ENCODE peak calls at places on chromosomes 5 and 9, in six cellular contexts. One of them, this sample, is unnamed.

GRCh38 chr5:125668904-125669303 is 754.3 kb upstream of the GRAMD2B start:
- DNase-seq in PC-3: peak; percentile 39
- DNase-seq in heart left ventricle: no peak
- DNase-seq in thoracic aorta: no peak
- DNase-seq in A549: no peak
- DNase-seq in tibial nerve: no peak
- DNase-seq in this sample: peak; percentile 92

GRCh38 chr5:148966348-148966747 is 96.5 kb downstream of the SH3TC2 start:
- DNase-seq in PC-3: no peak
- DNase-seq in thoracic aorta: no peak
- DNase-seq in tibial nerve: no peak
- DNase-seq in A549: no peak
- DNase-seq in heart left ventricle: no peak
- DNase-seq in this sample: no peak

GRCh38 chr5:72140711-72141110 is 33.4 kb downstream of the MAP1B start:
- DNase-seq in thoracic aorta: no peak
- DNase-seq in tibial nerve: no peak
- DNase-seq in PC-3: peak; percentile 25
- DNase-seq in heart left ventricle: no peak
- DNase-seq in A549: no peak
- DNase-seq in this sample: no peak

GRCh38 chr9:76817489-76817888 is 53.3 kb downstream of the PCA3 start:
- DNase-seq in tibial nerve: no peak
- DNase-seq in PC-3: peak; percentile 75
- DNase-seq in A549: peak; percentile 73
- DNase-seq in thoracic aorta: no peak
- DNase-seq in heart left ventricle: no peak
- DNase-seq in this sample: peak; percentile 69

GRCh38 chr5:177366528-177367322 is 9.0 kb downstream of the RGS14 start:
- DNase-seq in heart left ventricle: peak; percentile 91
- DNase-seq in thoracic aorta: peak; percentile 62
- DNase-seq in PC-3: no peak
- DNase-seq in A549: no peak
- DNase-seq in tibial nerve: peak; percentile 70
- DNase-seq in this sample: peak; percentile 62

GRCh38 chr5:107523019-107523680 is 147.6 kb downstream of the EFNA5 start:
- DNase-seq in PC-3: peak; percentile 85
- DNase-seq in thoracic aorta: no peak
- DNase-seq in heart left ventricle: no peak
- DNase-seq in tibial nerve: no peak
- DNase-seq in A549: peak; percentile 63
- DNase-seq in this sample: no peak

GRCh38 chr5:149546974-149547373 is 4.3 kb downstream of the CSNK1A1 start:
- DNase-seq in A549: no peak
- DNase-seq in tibial nerve: no peak
- DNase-seq in thoracic aorta: no peak
- DNase-seq in PC-3: peak; percentile 98
- DNase-seq in heart left ventricle: no peak
- DNase-seq in this sample: no peak

GRCh38 chr9:128553695-128554094 is 1.3 kb downstream of the SPTAN1 start:
- DNase-seq in heart left ventricle: no peak
- DNase-seq in thoracic aorta: no peak
- DNase-seq in A549: peak; percentile 66
- DNase-seq in tibial nerve: no peak
- DNase-seq in PC-3: peak; percentile 25
- DNase-seq in this sample: no peak

GRCh38 chr9:19049872-19050636 is 827 bp downstream of the RRAGA start:
- DNase-seq in heart left ventricle: no peak
- DNase-seq in PC-3: peak; percentile 26
- DNase-seq in A549: no peak
- DNase-seq in thoracic aorta: no peak
- DNase-seq in tibial nerve: no peak
- DNase-seq in this sample: peak; percentile 22

GRCh38 chr9:113320051-113320450 is 16.9 kb upstream of the RNF183 start:
- DNase-seq in tibial nerve: no peak
- DNase-seq in thoracic aorta: no peak
- DNase-seq in PC-3: no peak
- DNase-seq in A549: no peak
- DNase-seq in heart left ventricle: no peak
- DNase-seq in this sample: no peak

GRCh38 chr5:38532165-38532669 is 24.2 kb downstream of the LIFR start:
- DNase-seq in A549: no peak
- DNase-seq in tibial nerve: no peak
- DNase-seq in thoracic aorta: no peak
- DNase-seq in PC-3: no peak
- DNase-seq in heart left ventricle: no peak
- DNase-seq in this sample: no peak

GRCh38 chr5:164336906-164337305 is 831.5 kb downstream of the MAT2B start:
- DNase-seq in PC-3: no peak
- DNase-seq in A549: no peak
- DNase-seq in tibial nerve: no peak
- DNase-seq in thoracic aorta: no peak
- DNase-seq in heart left ventricle: no peak
- DNase-seq in this sample: no peak

GRCh38 chr5:108884736-108885135 is 137.0 kb downstream of the FER start:
- DNase-seq in A549: peak; percentile 5
- DNase-seq in heart left ventricle: no peak
- DNase-seq in thoracic aorta: no peak
- DNase-seq in PC-3: no peak
- DNase-seq in tibial nerve: no peak
- DNase-seq in this sample: no peak

DNA sequence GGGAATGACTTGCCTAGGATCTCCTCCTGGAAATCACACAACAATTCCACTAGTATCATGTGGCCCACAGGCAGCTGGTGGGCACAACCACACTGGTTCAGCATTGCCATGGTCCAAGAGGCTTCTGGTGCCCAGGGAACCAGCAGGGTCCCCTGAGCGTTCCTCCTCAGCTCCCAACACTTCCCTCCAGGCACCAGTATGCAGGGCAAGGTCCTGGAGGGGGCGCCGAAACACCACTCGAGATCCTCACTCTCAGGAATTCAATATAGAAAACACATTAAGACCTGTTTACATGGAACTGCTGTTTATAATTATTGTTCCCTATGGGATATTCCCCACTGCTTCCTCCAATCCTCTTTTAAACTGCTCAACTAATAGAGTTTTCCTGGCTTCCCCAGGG is 91.9 kb upstream of the GABRP start:
- DNase-seq in PC-3: no peak
- DNase-seq in thoracic aorta: no peak
- DNase-seq in tibial nerve: no peak
- DNase-seq in heart left ventricle: no peak
- DNase-seq in A549: no peak
- DNase-seq in this sample: no peak
- TF ChIP-seq CTCF in PC-3: no peak
- TF ChIP-seq CTCF in thoracic aorta: no peak
- TF ChIP-seq CTCF in tibial nerve: no peak
- TF ChIP-seq CTCF in heart left ventricle: no peak
- TF ChIP-seq CTCF in A549: no peak
- TF ChIP-seq CTCF in this sample: peak; percentile 7

DNA sequence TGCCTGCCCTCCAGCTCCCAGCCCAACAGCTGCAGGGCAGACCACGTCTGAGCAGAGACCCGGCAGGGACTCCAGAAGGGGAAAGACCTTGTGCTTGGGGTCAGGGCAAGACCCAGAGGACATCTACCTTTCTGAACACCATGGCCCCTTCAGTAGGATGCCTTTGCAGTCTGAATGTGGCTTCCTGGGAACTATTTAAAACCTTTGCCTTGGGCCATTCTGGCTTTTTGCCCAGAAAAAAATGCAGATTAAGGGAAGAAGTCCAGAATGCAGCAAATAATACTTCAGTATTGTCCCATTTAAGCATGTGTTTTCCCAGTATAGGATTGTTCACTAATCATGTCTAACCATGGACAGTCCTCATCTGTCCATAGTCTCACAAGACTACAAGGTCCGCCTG is 67.5 kb upstream of the ERCC6L2 start:
- DNase-seq in thoracic aorta: no peak
- DNase-seq in tibial nerve: no peak
- DNase-seq in A549: no peak
- DNase-seq in heart left ventricle: no peak
- DNase-seq in PC-3: peak; percentile 46
- DNase-seq in this sample: no peak
- H3K27ac ChIP-seq in thoracic aorta: peak overlapping the region; percentile 18
- H3K27ac ChIP-seq in tibial nerve: no peak overlapping the region
- H3K27ac ChIP-seq in A549: no peak overlapping the region
- H3K27ac ChIP-seq in heart left ventricle: no peak overlapping the region
- H3K27ac ChIP-seq in PC-3: no peak overlapping the region
- H3K27ac ChIP-seq in this sample: no peak overlapping the region

GRCh38 chr5:68652507-68652906 is 437.0 kb downstream of the PIK3R1 start:
- DNase-seq in PC-3: peak; percentile 53
- DNase-seq in A549: peak; percentile 24
- DNase-seq in thoracic aorta: no peak
- DNase-seq in heart left ventricle: no peak
- DNase-seq in tibial nerve: no peak
- DNase-seq in this sample: peak; percentile 23
- H3K4me1 ChIP-seq in PC-3: peaks cover 14% of the 10 kb centered on the region
- H3K4me1 ChIP-seq in A549: peaks cover 9% of the 10 kb centered on the region
- H3K4me1 ChIP-seq in thoracic aorta: no peaks in the 10 kb centered on the region
- H3K4me1 ChIP-seq in heart left ventricle: no peaks in the 10 kb centered on the region
- H3K4me1 ChIP-seq in tibial nerve: no peaks in the 10 kb centered on the region
- H3K4me1 ChIP-seq in this sample: peaks cover 12% of the 10 kb centered on the region

GRCh38 chr5:41109186-41109585 is 38.0 kb upstream of the MROH2B start:
- DNase-seq in PC-3: no peak
- DNase-seq in tibial nerve: no peak
- DNase-seq in heart left ventricle: no peak
- DNase-seq in A549: no peak
- DNase-seq in thoracic aorta: no peak
- DNase-seq in this sample: no peak
- TF ChIP-seq CTCF in PC-3: no peak
- TF ChIP-seq CTCF in tibial nerve: no peak
- TF ChIP-seq CTCF in heart left ventricle: no peak
- TF ChIP-seq CTCF in A549: no peak
- TF ChIP-seq CTCF in thoracic aorta: no peak
- TF ChIP-seq CTCF in this sample: no peak

DNA sequence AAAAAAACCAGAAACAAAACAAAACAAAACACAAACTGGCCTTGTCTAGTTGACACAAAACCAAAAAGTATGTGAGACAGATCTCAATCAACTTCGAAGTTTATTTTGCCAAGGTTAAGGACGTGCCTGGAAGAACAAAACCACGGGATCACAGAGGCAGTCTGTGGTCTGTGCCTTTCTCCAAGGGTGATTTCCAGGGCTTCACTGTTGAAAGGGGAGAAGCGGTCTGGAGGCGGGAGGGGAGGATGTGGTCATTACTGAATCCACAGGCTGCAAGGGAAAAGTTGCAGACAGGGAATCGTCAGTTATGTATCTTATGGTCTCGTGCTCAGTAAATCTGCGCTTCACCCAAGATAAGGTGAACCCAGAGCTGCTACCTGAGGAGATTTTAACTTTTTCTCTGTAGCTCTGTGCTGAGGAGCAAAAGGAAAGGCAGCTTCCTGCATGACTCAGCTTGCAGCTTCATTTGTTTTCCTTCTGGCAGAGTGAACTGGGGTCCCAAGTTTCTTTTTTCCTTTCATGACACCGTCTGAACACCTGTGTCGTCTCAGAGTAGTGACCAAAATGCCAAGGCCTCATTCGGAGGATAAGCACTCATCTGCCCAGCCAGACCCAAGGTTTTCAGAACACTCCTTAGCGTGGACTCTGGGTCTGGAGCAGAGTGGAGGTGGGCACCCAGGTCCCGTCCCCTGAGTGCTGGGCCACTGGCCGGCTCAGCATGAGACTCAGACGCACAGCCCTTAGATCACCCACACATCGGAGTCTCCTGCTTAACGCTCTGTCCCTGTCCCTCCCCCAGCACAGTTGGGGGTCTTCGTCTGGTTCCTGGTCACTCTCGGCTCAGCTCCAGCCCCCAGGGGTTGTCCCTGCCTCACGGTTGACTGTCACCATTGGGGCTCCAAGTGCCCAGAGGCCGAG is 25.9 kb downstream of the ROPN1L start:
- DNase-seq in thoracic aorta: no peak
- DNase-seq in A549: no peak
- DNase-seq in PC-3: peak; percentile 85
- DNase-seq in tibial nerve: no peak
- DNase-seq in heart left ventricle: no peak
- DNase-seq in this sample: no peak
- H3K27ac ChIP-seq in thoracic aorta: no peak overlapping the region
- H3K27ac ChIP-seq in A549: peak overlapping the region; percentile 73
- H3K27ac ChIP-seq in PC-3: peak overlapping the region; percentile 68
- H3K27ac ChIP-seq in tibial nerve: no peak overlapping the region
- H3K27ac ChIP-seq in heart left ventricle: no peak overlapping the region
- H3K27ac ChIP-seq in this sample: no peak overlapping the region

This sample was measured in foreskin keratinocyte.